ENCODE peak calls at places on chromosomes 3 and 15, in nine cellular contexts. G, Z, Y, P, U, X, C, V and L are unnamed samples.

GRCh38 chr15:36186376-36186775 is 393.1 kb upstream of the CDIN1 start:
- DNase-seq in G (no peak), Z (no peak), Y (no peak), P (no peak), U (no peak), X (no peak), C (no peak), V (no peak), L (no peak)

GRCh38 chr15:70243686-70244540 is 146.2 kb upstream of the TLE3 start:
- DNase-seq in G (no peak), Z (no peak), Y (no peak), P (no peak), U (peak; percentile 53), X (no peak), C (no peak), V (no peak), L (no peak)

GRCh38 chr3:99990179-99990578 is 124.1 kb downstream of the FILIP1L start:
- DNase-seq in G (no peak), Z (no peak), Y (no peak), P (no peak), U (no peak), X (no peak), C (no peak), V (no peak), L (no peak)

GRCh38 chr3:11589706-11590105 is 54.0 kb downstream of the VGLL4 start:
- DNase-seq in G (no peak), Z (no peak), Y (no peak), P (no peak), U (no peak), X (no peak), C (no peak), V (no peak), L (no peak)

GRCh38 chr15:99015677-99016568 is 8.3 kb upstream of the PGPEP1L start:
- DNase-seq in G (no peak), Z (no peak), Y (no peak), P (no peak), U (no peak), X (no peak), C (no peak), V (no peak), L (no peak)

GRCh38 chr3:8581806-8582436 is 62.7 kb downstream of the SSUH2 start:
- DNase-seq in G (peak; percentile 26), Z (no peak), Y (no peak), P (no peak), U (no peak), X (no peak), C (no peak), V (no peak), L (no peak)

GRCh38 chr3:105834768-105835167 is 34.0 kb downstream of the CBLB start:
- DNase-seq in G (no peak), Z (no peak), Y (no peak), P (no peak), U (no peak), X (no peak), C (no peak), V (peak; percentile 46), L (no peak)

GRCh38 chr3:34364345-34364744 is 565.9 kb downstream of the PDCD6IP start:
- DNase-seq in G (no peak), Z (no peak), Y (no peak), P (no peak), U (no peak), X (no peak), C (no peak), V (peak; percentile 81), L (no peak)

GRCh38 chr3:105686324-105686897 is 182.4 kb downstream of the CBLB start:
- DNase-seq in G (peak; percentile 54), Z (peak; percentile 41), Y (peak; percentile 25), P (no peak), U (no peak), X (no peak), C (no peak), V (peak; percentile 49), L (no peak)